ENCODE peak calls at places on chromosomes 6 and 20, in ten cellular contexts. One of them, this sample, is unnamed.

GRCh38 chr6:139329224-139329623 is 37.4 kb upstream of the TXLNB start:
- DNase-seq in left ventricle myocardium inferior: no peak
- DNase-seq in A549: no peak
- DNase-seq in upper lobe of left lung: no peak
- DNase-seq in CD4-positive, alpha-beta memory T cell: no peak
- DNase-seq in aorta: no peak
- DNase-seq in IMR-90: no peak
- DNase-seq in GM23338: no peak
- DNase-seq in OCI-LY7: no peak
- DNase-seq in endodermal cell: no peak
- DNase-seq in this sample: no peak

GRCh38 chr6:5996701-5997419 is 9.9 kb downstream of the NRN1 start:
- DNase-seq in left ventricle myocardium inferior: no peak
- DNase-seq in A549: no peak
- DNase-seq in upper lobe of left lung: no peak
- DNase-seq in CD4-positive, alpha-beta memory T cell: no peak
- DNase-seq in aorta: no peak
- DNase-seq in IMR-90: peak; percentile 9
- DNase-seq in GM23338: peak; percentile 64
- DNase-seq in OCI-LY7: no peak
- DNase-seq in endodermal cell: peak; percentile 75
- DNase-seq in this sample: peak; percentile 58

GRCh38 chr6:130744601-130745382 is 82.4 kb upstream of the SMLR1 start:
- DNase-seq in left ventricle myocardium inferior: no peak
- DNase-seq in A549: no peak
- DNase-seq in upper lobe of left lung: no peak
- DNase-seq in CD4-positive, alpha-beta memory T cell: no peak
- DNase-seq in aorta: no peak
- DNase-seq in IMR-90: no peak
- DNase-seq in GM23338: no peak
- DNase-seq in OCI-LY7: no peak
- DNase-seq in endodermal cell: no peak
- DNase-seq in this sample: no peak

GRCh38 chr6:114055319-114055718 is 84.4 kb upstream of the HDAC2 start:
- DNase-seq in left ventricle myocardium inferior: no peak
- DNase-seq in A549: no peak
- DNase-seq in upper lobe of left lung: no peak
- DNase-seq in CD4-positive, alpha-beta memory T cell: no peak
- DNase-seq in aorta: no peak
- DNase-seq in IMR-90: no peak
- DNase-seq in GM23338: no peak
- DNase-seq in OCI-LY7: no peak
- DNase-seq in endodermal cell: no peak
- DNase-seq in this sample: no peak

GRCh38 chr6:47147836-47148344 is 105.8 kb upstream of the ADGRF1 start:
- DNase-seq in left ventricle myocardium inferior: no peak
- DNase-seq in A549: no peak
- DNase-seq in upper lobe of left lung: no peak
- DNase-seq in CD4-positive, alpha-beta memory T cell: no peak
- DNase-seq in aorta: no peak
- DNase-seq in IMR-90: no peak
- DNase-seq in GM23338: no peak
- DNase-seq in OCI-LY7: no peak
- DNase-seq in endodermal cell: no peak
- DNase-seq in this sample: no peak

GRCh38 chr6:39567091-39567490 is 158.1 kb downstream of the KIF6 start:
- DNase-seq in left ventricle myocardium inferior: no peak
- DNase-seq in A549: no peak
- DNase-seq in upper lobe of left lung: no peak
- DNase-seq in CD4-positive, alpha-beta memory T cell: no peak
- DNase-seq in aorta: no peak
- DNase-seq in IMR-90: no peak
- DNase-seq in GM23338: no peak
- DNase-seq in OCI-LY7: no peak
- DNase-seq in endodermal cell: no peak
- DNase-seq in this sample: no peak

GRCh38 chr20:18904624-18905023 is 91.0 kb downstream of the SCP2D1 start:
- DNase-seq in left ventricle myocardium inferior: no peak
- DNase-seq in A549: peak; percentile 32
- DNase-seq in upper lobe of left lung: no peak
- DNase-seq in CD4-positive, alpha-beta memory T cell: no peak
- DNase-seq in aorta: no peak
- DNase-seq in IMR-90: no peak
- DNase-seq in GM23338: peak; percentile 13
- DNase-seq in OCI-LY7: no peak
- DNase-seq in endodermal cell: peak; percentile 64
- DNase-seq in this sample: no peak

GRCh38 chr6:21371676-21372161 is 221.8 kb upstream of the SOX4 start:
- DNase-seq in left ventricle myocardium inferior: no peak
- DNase-seq in A549: peak; percentile 47
- DNase-seq in upper lobe of left lung: no peak
- DNase-seq in CD4-positive, alpha-beta memory T cell: no peak
- DNase-seq in aorta: no peak
- DNase-seq in IMR-90: no peak
- DNase-seq in GM23338: no peak
- DNase-seq in OCI-LY7: no peak
- DNase-seq in endodermal cell: peak; percentile 61
- DNase-seq in this sample: no peak

GRCh38 chr6:57435475-57436163 is 118.2 kb downstream of the PRIM2 start:
- DNase-seq in left ventricle myocardium inferior: no peak
- DNase-seq in A549: no peak
- DNase-seq in upper lobe of left lung: no peak
- DNase-seq in CD4-positive, alpha-beta memory T cell: no peak
- DNase-seq in aorta: no peak
- DNase-seq in IMR-90: no peak
- DNase-seq in GM23338: no peak
- DNase-seq in OCI-LY7: no peak
- DNase-seq in endodermal cell: no peak
- DNase-seq in this sample: no peak

GRCh38 chr20:9945406-9945805 is 89.4 kb upstream of the ANKEF1 start:
- DNase-seq in left ventricle myocardium inferior: no peak
- DNase-seq in A549: peak; percentile 21
- DNase-seq in upper lobe of left lung: no peak
- DNase-seq in CD4-positive, alpha-beta memory T cell: no peak
- DNase-seq in aorta: no peak
- DNase-seq in IMR-90: peak; percentile 2
- DNase-seq in GM23338: no peak
- DNase-seq in OCI-LY7: no peak
- DNase-seq in endodermal cell: no peak
- DNase-seq in this sample: no peak

GRCh38 chr6:112235956-112236355 is 18.4 kb downstream of the LAMA4 start:
- DNase-seq in left ventricle myocardium inferior: no peak
- DNase-seq in A549: no peak
- DNase-seq in upper lobe of left lung: no peak
- DNase-seq in CD4-positive, alpha-beta memory T cell: no peak
- DNase-seq in aorta: no peak
- DNase-seq in IMR-90: peak; percentile 83
- DNase-seq in GM23338: no peak
- DNase-seq in OCI-LY7: no peak
- DNase-seq in endodermal cell: no peak
- DNase-seq in this sample: no peak

GRCh38 chr6:170093658-170094596 is 197.0 kb downstream of the DLL1 start:
- DNase-seq in left ventricle myocardium inferior: no peak
- DNase-seq in A549: no peak
- DNase-seq in upper lobe of left lung: peak; percentile 18
- DNase-seq in CD4-positive, alpha-beta memory T cell: no peak
- DNase-seq in aorta: peak; percentile 36
- DNase-seq in IMR-90: no peak
- DNase-seq in GM23338: no peak
- DNase-seq in OCI-LY7: no peak
- DNase-seq in endodermal cell: peak; percentile 33
- DNase-seq in this sample: peak; percentile 57

GRCh38 chr6:170091000-170091638 is 199.8 kb downstream of the DLL1 start:
- DNase-seq in left ventricle myocardium inferior: no peak
- DNase-seq in A549: no peak
- DNase-seq in upper lobe of left lung: peak; percentile 14
- DNase-seq in CD4-positive, alpha-beta memory T cell: no peak
- DNase-seq in aorta: no peak
- DNase-seq in IMR-90: no peak
- DNase-seq in GM23338: no peak
- DNase-seq in OCI-LY7: no peak
- DNase-seq in endodermal cell: peak; percentile 60
- DNase-seq in this sample: peak; percentile 25

GRCh38 chr6:170091639-170092579 is 199.0 kb downstream of the DLL1 start:
- DNase-seq in left ventricle myocardium inferior: no peak
- DNase-seq in A549: no peak
- DNase-seq in upper lobe of left lung: peak; percentile 14
- DNase-seq in CD4-positive, alpha-beta memory T cell: no peak
- DNase-seq in aorta: no peak
- DNase-seq in IMR-90: no peak
- DNase-seq in GM23338: no peak
- DNase-seq in OCI-LY7: no peak
- DNase-seq in endodermal cell: no peak
- DNase-seq in this sample: peak; percentile 14

GRCh38 chr6:170093276-170093657 is 197.6 kb downstream of the DLL1 start:
- DNase-seq in left ventricle myocardium inferior: no peak
- DNase-seq in A549: no peak
- DNase-seq in upper lobe of left lung: peak; percentile 15
- DNase-seq in CD4-positive, alpha-beta memory T cell: no peak
- DNase-seq in aorta: peak; percentile 29
- DNase-seq in IMR-90: no peak
- DNase-seq in GM23338: no peak
- DNase-seq in OCI-LY7: no peak
- DNase-seq in endodermal cell: peak; percentile 45
- DNase-seq in this sample: no peak

DNA sequence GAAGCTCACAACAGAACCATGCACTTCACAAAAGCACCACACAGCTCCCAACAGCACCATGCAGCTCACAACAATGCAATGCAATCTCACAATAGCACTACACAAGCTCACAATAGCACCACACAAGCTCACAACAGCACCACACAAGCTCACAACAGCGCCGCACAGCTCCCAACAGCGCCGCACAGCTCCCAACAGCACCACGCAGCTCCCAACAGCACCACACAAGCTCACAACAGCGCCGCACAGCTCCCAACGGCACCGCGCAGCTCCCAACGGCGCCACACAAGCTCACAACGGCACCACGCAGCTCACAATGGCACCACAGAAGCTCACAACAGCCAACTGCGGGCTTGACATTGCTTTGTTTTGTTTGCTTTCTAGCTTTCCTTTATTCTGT is 198.1 kb downstream of the DLL1 start:
- DNase-seq in left ventricle myocardium inferior: no peak
- DNase-seq in A549: no peak
- DNase-seq in upper lobe of left lung: no peak
- DNase-seq in CD4-positive, alpha-beta memory T cell: no peak
- DNase-seq in aorta: no peak
- DNase-seq in IMR-90: no peak
- DNase-seq in GM23338: no peak
- DNase-seq in OCI-LY7: no peak
- DNase-seq in endodermal cell: no peak
- DNase-seq in this sample: no peak
- H3K4me3 ChIP-seq in left ventricle myocardium inferior: no peak overlapping the region
- H3K4me3 ChIP-seq in A549: no peak overlapping the region
- H3K4me3 ChIP-seq in upper lobe of left lung: no peak overlapping the region
- H3K4me3 ChIP-seq in CD4-positive, alpha-beta memory T cell: no peak overlapping the region
- H3K4me3 ChIP-seq in aorta: no peak overlapping the region
- H3K4me3 ChIP-seq in IMR-90: no peak overlapping the region
- H3K4me3 ChIP-seq in GM23338: no peak overlapping the region
- H3K4me3 ChIP-seq in OCI-LY7: no peak overlapping the region
- H3K4me3 ChIP-seq in endodermal cell: no peak overlapping the region
- H3K4me3 ChIP-seq in this sample: no peak overlapping the region

GRCh38 chr6:159983641-159984080 is 14.8 kb downstream of the IGF2R start:
- DNase-seq in left ventricle myocardium inferior: no peak
- DNase-seq in A549: no peak
- DNase-seq in upper lobe of left lung: no peak
- DNase-seq in CD4-positive, alpha-beta memory T cell: no peak
- DNase-seq in aorta: no peak
- DNase-seq in IMR-90: peak; percentile 51
- DNase-seq in GM23338: no peak
- DNase-seq in OCI-LY7: no peak
- DNase-seq in endodermal cell: no peak
- DNase-seq in this sample: no peak
- H3K4me1 ChIP-seq in left ventricle myocardium inferior: peaks cover 91% of the 10 kb centered on the region
- H3K4me1 ChIP-seq in A549: peaks cover 30% of the 10 kb centered on the region
- H3K4me1 ChIP-seq in upper lobe of left lung: peaks cover 75% of the 10 kb centered on the region
- H3K4me1 ChIP-seq in CD4-positive, alpha-beta memory T cell: peaks cover 80% of the 10 kb centered on the region
- H3K4me1 ChIP-seq in aorta: peaks cover 7% of the 10 kb centered on the region
- H3K4me1 ChIP-seq in IMR-90: peaks cover 30% of the 10 kb centered on the region
- H3K4me1 ChIP-seq in GM23338: peaks cover 31% of the 10 kb centered on the region
- H3K4me1 ChIP-seq in OCI-LY7: peaks cover 46% of the 10 kb centered on the region
- H3K4me1 ChIP-seq in endodermal cell: peaks cover 9% of the 10 kb centered on the region
- H3K4me1 ChIP-seq in this sample: peaks cover 13% of the 10 kb centered on the region

GRCh38 chr6:125868252-125868651 is 77.5 kb downstream of the NCOA7 start:
- DNase-seq in left ventricle myocardium inferior: no peak
- DNase-seq in A549: no peak
- DNase-seq in upper lobe of left lung: no peak
- DNase-seq in CD4-positive, alpha-beta memory T cell: no peak
- DNase-seq in aorta: no peak
- DNase-seq in IMR-90: no peak
- DNase-seq in GM23338: no peak
- DNase-seq in OCI-LY7: no peak
- DNase-seq in endodermal cell: no peak
- DNase-seq in this sample: no peak
- H3K27ac ChIP-seq in left ventricle myocardium inferior: peak overlapping the region; percentile 77
- H3K27ac ChIP-seq in A549: peak overlapping the region; percentile 48
- H3K27ac ChIP-seq in upper lobe of left lung: no peak overlapping the region
- H3K27ac ChIP-seq in CD4-positive, alpha-beta memory T cell: no peak overlapping the region
- H3K27ac ChIP-seq in aorta: no peak overlapping the region
- H3K27ac ChIP-seq in IMR-90: no peak overlapping the region
- H3K27ac ChIP-seq in GM23338: no peak overlapping the region
- H3K27ac ChIP-seq in OCI-LY7: no peak overlapping the region
- H3K27ac ChIP-seq in endodermal cell: no peak overlapping the region
- H3K27ac ChIP-seq in this sample: no peak overlapping the region

GRCh38 chr6:13702809-13703302 is 8.8 kb downstream of the RANBP9 start:
- DNase-seq in left ventricle myocardium inferior: no peak
- DNase-seq in A549: no peak
- DNase-seq in upper lobe of left lung: no peak
- DNase-seq in CD4-positive, alpha-beta memory T cell: no peak
- DNase-seq in aorta: no peak
- DNase-seq in IMR-90: no peak
- DNase-seq in GM23338: no peak
- DNase-seq in OCI-LY7: peak; percentile 43
- DNase-seq in endodermal cell: no peak
- DNase-seq in this sample: no peak
- H3K4me3 ChIP-seq in left ventricle myocardium inferior: no peak overlapping the region
- H3K4me3 ChIP-seq in A549: no peak overlapping the region
- H3K4me3 ChIP-seq in upper lobe of left lung: no peak overlapping the region
- H3K4me3 ChIP-seq in CD4-positive, alpha-beta memory T cell: no peak overlapping the region
- H3K4me3 ChIP-seq in aorta: no peak overlapping the region
- H3K4me3 ChIP-seq in IMR-90: no peak overlapping the region
- H3K4me3 ChIP-seq in GM23338: no peak overlapping the region
- H3K4me3 ChIP-seq in OCI-LY7: no peak overlapping the region
- H3K4me3 ChIP-seq in endodermal cell: peak overlapping the region; percentile 4
- H3K4me3 ChIP-seq in this sample: no peak overlapping the region